ENCODE peak calls at places on chromosomes 3 and 15, in six cellular contexts. B is right lobe of liver; E is A549; X is HepG2; J is CD8-positive, alpha-beta T cell; S is suprapubic skin. N is an unnamed sample. For H3K4me1, the result is how much of the 10 kb centered on the place peaks cover.

GRCh38 chr3:18419232-18419631 is 5.9 kb downstream of the SATB1 start:
- DNase-seq in E (no peak), S (no peak), J (no peak), X (no peak), B (no peak), N (peak)

GRCh38 chr3:101310580-101311375 is 9.6 kb downstream of the IMPG2 start:
- DNase-seq in J (no peak), S (no peak), E (no peak), X (no peak), B (no peak), N (no peak)

GRCh38 chr3:150736903-150737832 is 25.8 kb downstream of the SIAH2 start:
- DNase-seq in E (no peak), X (peak), J (no peak), B (no peak), S (no peak), N (no peak)

GRCh38 chr3:5186854-5187151 is 704 bp upstream of the EDEM1 start:
- DNase-seq in J (no peak), S (no peak), X (peak), B (no peak), E (no peak), N (no peak)

GRCh38 chr15:81189583-81190283 is 6.9 kb upstream of the IL16 start:
- DNase-seq in B (no peak), X (no peak), E (no peak), J (no peak), S (peak), N (no peak)

GRCh38 chr3:61617041-61617440 is 55.7 kb downstream of the PTPRG start:
- DNase-seq in X (no peak), S (no peak), B (no peak), E (no peak), J (no peak), N (no peak)

GRCh38 chr3:162295323-162295983 is 798.8 kb downstream of the OTOL1 start:
- DNase-seq in E (peak), J (no peak), S (no peak), B (no peak), X (no peak), N (no peak)

GRCh38 chr3:38036906-38037305 is 2.1 kb upstream of the DLEC1 start:
- DNase-seq in X (no peak), E (no peak), S (no peak), B (no peak), J (no peak), N (no peak)

GRCh38 chr3:157460253-157460652 is 23.6 kb downstream of the PTX3 start:
- DNase-seq in S (no peak), E (no peak), X (no peak), J (no peak), B (no peak), N (no peak)

GRCh38 chr15:55856506-55856905 is 113.6 kb upstream of the PRTG start:
- DNase-seq in J (no peak), B (no peak), E (no peak), S (no peak), X (no peak), N (no peak)

GRCh38 chr15:51652084-51652668 is 29.1 kb upstream of the SCG3 start:
- DNase-seq in X (no peak), E (no peak), J (no peak), S (no peak), B (no peak), N (no peak)

GRCh38 chr3:113270096-113270495 is 58.7 kb downstream of the BOC start:
- DNase-seq in X (no peak), E (no peak), B (no peak), S (no peak), J (no peak), N (no peak)

GRCh38 chr15:98881526-98882517 is 125.8 kb downstream of the PGPEP1L start:
- DNase-seq in E (no peak), S (no peak), J (no peak), X (peak), B (no peak), N (no peak)

GRCh38 chr15:49589030-49589429 is 31.6 kb downstream of the FAM227B start:
- DNase-seq in B (no peak), S (no peak), X (no peak), J (no peak), E (no peak), N (no peak)

GRCh38 chr3:197362086-197362485 is 63.7 kb upstream of the DLG1 start:
- DNase-seq in S (no peak), B (no peak), X (no peak), J (no peak), E (no peak), N (no peak)

GRCh38 chr15:45871121-45871855 is 236.5 kb downstream of the SQOR start:
- DNase-seq in E (no peak), B (no peak), X (no peak), S (no peak), J (no peak), N (peak)

GRCh38 chr3:3286014-3286413 is 106.5 kb upstream of the CRBN start:
- DNase-seq in S (no peak), B (no peak), E (no peak), X (no peak), J (no peak), N (no peak)

GRCh38 chr3:96169111-96169510 is 645.3 kb upstream of the EPHA6 start:
- DNase-seq in J (no peak), B (no peak), E (no peak), S (no peak), X (no peak), N (no peak)

GRCh38 chr3:72295276-72295973 is 510.5 kb upstream of the PROK2 start:
- DNase-seq in S (no peak), E (no peak), J (no peak), B (no peak), X (no peak), N (no peak)

GRCh38 chr3:49759226-49759625 is 27.1 kb downstream of the IP6K1 start:
- DNase-seq in X (no peak), B (no peak), E (no peak), J (no peak), S (no peak), N (no peak)

GRCh38 chr3:138426211-138426610 is 8.2 kb upstream of the ESYT3 start:
- DNase-seq in X (no peak), E (no peak), S (no peak), J (no peak), B (no peak), N (no peak)

GRCh38 chr3:15861163-15861562 is 63.4 kb upstream of the ANKRD28 start:
- DNase-seq in E (no peak), X (no peak), S (no peak), B (no peak), J (no peak), N (no peak)

GRCh38 chr15:69504352-69505040 is 51.9 kb downstream of the RPLP1 start:
- DNase-seq in X (no peak), B (no peak), E (no peak), S (no peak), J (no peak), N (no peak)

GRCh38 chr3:129908417-129908816 is 14.9 kb upstream of the TMCC1 start:
- DNase-seq in E (no peak), X (peak), S (no peak), J (no peak), B (no peak), N (no peak)

GRCh38 chr3:138089091-138089490 is 26.3 kb downstream of the DZIP1L start:
- DNase-seq in B (no peak), X (peak), J (no peak), E (no peak), S (no peak), N (no peak)

GRCh38 chr3:330494-331115 is 134.0 kb downstream of the CHL1 start:
- DNase-seq in E (no peak), J (no peak), S (no peak), X (no peak), B (no peak), N (no peak)

GRCh38 chr15:62940755-62941361 is 101.7 kb upstream of the TPM1 start:
- DNase-seq in J (no peak), S (peak), B (no peak), E (peak), X (no peak), N (peak)

GRCh38 chr3:186361246-186361611 is 805 bp downstream of the DGKG start:
- DNase-seq in S (no peak), X (no peak), E (no peak), B (no peak), J (no peak), N (no peak)

GRCh38 chr15:50355980-50356379 is 982 bp upstream of the GABPB1 start:
- DNase-seq in X (no peak), E (no peak), S (no peak), J (no peak), B (no peak), N (no peak)

GRCh38 chr3:122515020-122515468 is 305 bp upstream of the KPNA1 start:
- DNase-seq in S (no peak), B (no peak), E (no peak), X (no peak), J (no peak), N (no peak)

GRCh38 chr3:122514123-122515019 is at the start of gene KPNA1:
- DNase-seq in B (peak), E (peak), S (peak), X (peak), J (peak), N (peak)

GRCh38 chr3:122510878-122511481 is 3.8 kb downstream of the KPNA1 start:
- DNase-seq in J (no peak), S (no peak), B (no peak), X (peak), E (no peak), N (no peak)

GRCh38 chr3:122513386-122514122 is 1.2 kb downstream of the KPNA1 start:
- DNase-seq in J (no peak), X (no peak), E (no peak), S (no peak), B (no peak), N (no peak)

GRCh38 chr3:122512284-122512683 is 2.5 kb downstream of the KPNA1 start:
- DNase-seq in B (no peak), E (no peak), S (no peak), X (no peak), J (no peak), N (no peak)
- H3K4me3 ChIP-seq in B (no peak), E (no peak), S (no peak), X (no peak), J (no peak), N (no peak)

GRCh38 chr3:63968612-63969350 is 54.5 kb downstream of the PSMD6 start:
- DNase-seq in B (no peak), X (no peak), E (no peak), S (no peak), J (no peak), N (no peak)

GRCh38 chr3:63967675-63968611 is 55.4 kb downstream of the PSMD6 start:
- DNase-seq in E (no peak), S (no peak), B (peak), X (peak), J (peak), N (peak)

GRCh38 chr3:63972196-63972595 is 51.1 kb downstream of the PSMD6 start:
- DNase-seq in S (no peak), X (no peak), E (no peak), B (no peak), J (no peak), N (no peak)

GRCh38 chr3:63970596-63971468 is 52.5 kb downstream of the PSMD6 start:
- DNase-seq in S (no peak), E (no peak), X (peak), B (no peak), J (no peak), N (peak)

GRCh38 chr3:63969866-63970265 is 53.4 kb downstream of the PSMD6 start:
- DNase-seq in X (no peak), E (no peak), B (no peak), J (no peak), S (no peak), N (no peak)
- H3K4me1 ChIP-seq in X (half or more), E (under half), B (under half), J (half or more), S (half or more), N (half or more)

DNA sequence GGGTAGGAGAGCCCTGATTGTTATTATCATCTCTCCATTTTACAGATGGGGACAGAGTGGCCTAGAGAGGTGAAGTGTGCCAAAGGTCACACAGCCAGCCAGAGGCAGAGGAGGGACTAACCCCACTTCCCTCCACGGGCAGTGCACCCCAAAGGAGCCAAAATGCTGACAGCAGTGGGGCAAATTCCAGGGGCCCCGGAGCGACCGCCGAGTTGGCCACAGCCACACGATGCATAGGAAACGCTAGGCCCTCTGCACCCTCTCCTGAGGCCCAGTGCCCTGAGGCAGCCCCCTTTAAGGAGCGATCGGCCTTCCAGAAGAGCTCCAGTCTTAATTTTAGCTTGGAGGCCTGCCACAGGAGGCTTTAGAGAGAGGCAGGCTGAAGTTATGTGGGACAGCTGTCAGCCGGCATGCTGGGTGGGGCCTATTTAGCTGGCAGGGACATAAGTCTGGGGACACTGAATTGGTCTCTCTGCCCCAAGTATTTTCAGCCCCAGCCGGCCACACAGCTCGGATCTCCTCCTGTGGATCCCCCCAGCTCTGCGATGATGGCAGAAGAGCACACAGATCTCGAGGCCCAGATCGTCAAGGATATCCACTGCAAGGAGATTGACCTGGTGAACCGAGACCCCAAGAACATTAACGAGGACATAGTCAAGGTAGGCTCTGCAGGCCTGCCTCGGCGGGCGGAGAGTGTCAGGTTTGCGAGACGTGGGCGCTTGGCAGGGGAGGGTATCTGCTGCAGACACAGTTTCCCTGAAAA is at the start of gene CAV3:
- DNase-seq in J (no peak), B (no peak), S (no peak), X (no peak), E (no peak), N (no peak)
- H3K4me3 ChIP-seq in J (no peak), B (no peak), S (no peak), X (no peak), E (no peak), N (no peak)

GRCh38 chr15:36903195-36903594 is 197.2 kb downstream of the MEIS2 start:
- DNase-seq in S (no peak), B (no peak), J (no peak), X (no peak), E (no peak), N (no peak)
- H3K4me1 ChIP-seq in S (under half), B (under half), J (under half), X (under half), E (under half), N (under half)

DNA sequence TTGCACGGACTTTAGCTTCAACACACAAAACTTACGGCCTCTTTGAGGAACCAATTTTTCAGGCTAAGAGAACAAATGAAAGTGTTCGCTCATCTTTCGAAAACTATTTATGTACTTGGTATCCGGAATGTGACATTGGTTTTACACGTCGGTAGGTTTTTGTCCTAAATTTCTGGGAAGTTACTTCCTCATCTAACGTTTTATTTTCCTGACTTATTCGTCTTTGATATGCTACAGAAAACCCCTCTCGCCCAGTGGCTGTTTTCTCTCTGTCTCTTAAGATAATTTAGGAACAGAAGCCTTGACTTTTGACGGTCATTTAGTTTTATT is 879 bp upstream of the GREM1 start:
- DNase-seq in B (no peak), E (no peak), S (no peak), J (no peak), X (no peak), N (no peak)
- H3K4me3 ChIP-seq in B (no peak), E (no peak), S (peak), J (no peak), X (no peak), N (no peak)

N was measured in mucosa of descending colon.